ENCODE peak calls at places on chromosomes 16 and 17, in five cellular contexts. Y is mesenchymal stem cell, A is PC-9, B is IMR-90, N is astrocyte. D is an unnamed sample.

GRCh38 chr16:86585821-86586611 is 7.7 kb downstream of the FOXL1 start:
- DNase-seq in Y (peak; percentile 83), A (no peak), B (peak; percentile 93), N (peak; percentile 90), D (peak; percentile 93)

GRCh38 chr17:64718058-64718457 is 56.0 kb upstream of the SMURF2 start:
- DNase-seq in Y (no peak), A (no peak), B (no peak), N (no peak), D (no peak)

GRCh38 chr17:46121841-46122485 is 71.3 kb downstream of the KANSL1 start:
- DNase-seq in Y (no peak), A (no peak), B (no peak), N (no peak), D (no peak)

GRCh38 chr17:58056476-58056875 is 26.7 kb upstream of the DYNLL2 start:
- DNase-seq in Y (no peak), A (no peak), B (no peak), N (no peak), D (no peak)

GRCh38 chr17:2796164-2797140 is at the start of gene RAP1GAP2:
- DNase-seq in Y (no peak), A (peak; percentile 37), B (no peak), N (no peak), D (peak; percentile 54)

GRCh38 chr17:82843904-82844640 is 4.2 kb upstream of the ZNF750 start:
- DNase-seq in Y (no peak), A (no peak), B (no peak), N (no peak), D (peak; percentile 19)

GRCh38 chr17:71975331-71975801 is 145.5 kb upstream of the SOX9 start:
- DNase-seq in Y (no peak), A (peak; percentile 30), B (peak; percentile 42), N (peak; percentile 30), D (peak; percentile 68)

GRCh38 chr17:50684612-50685333 is 22.9 kb downstream of the ANKRD40 start:
- DNase-seq in Y (no peak), A (peak; percentile 65), B (no peak), N (no peak), D (no peak)

GRCh38 chr17:45749831-45750335 is 34.2 kb upstream of the CRHR1 start:
- DNase-seq in Y (no peak), A (no peak), B (no peak), N (no peak), D (no peak)

GRCh38 chr16:83159049-83159448 is 532.3 kb downstream of the CDH13 start:
- DNase-seq in Y (no peak), A (no peak), B (no peak), N (no peak), D (peak; percentile 58)

GRCh38 chr17:46194393-46195216 is 1.4 kb upstream of the KANSL1 start:
- DNase-seq in Y (peak; percentile 77), A (no peak), B (peak; percentile 59), N (no peak), D (peak; percentile 68)

GRCh38 chr16:20675488-20676267 is 21.8 kb downstream of the ACSM1 start:
- DNase-seq in Y (no peak), A (peak; percentile 76), B (no peak), N (no peak), D (no peak)

GRCh38 chr17:66638707-66639479 is 196.0 kb upstream of the CACNG5 start:
- DNase-seq in Y (no peak), A (no peak), B (no peak), N (no peak), D (no peak)

GRCh38 chr17:39152134-39152884 is 872 bp upstream of the PLXDC1 start:
- DNase-seq in Y (no peak), A (no peak), B (no peak), N (no peak), D (peak; percentile 43)

GRCh38 chr17:63086483-63087185 is 120.6 kb downstream of the TANC2 start:
- DNase-seq in Y (no peak), A (no peak), B (no peak), N (peak; percentile 22), D (no peak)

GRCh38 chr17:17712268-17712924 is 31.1 kb downstream of the RAI1 start:
- DNase-seq in Y (peak; percentile 100), A (peak; percentile 49), B (peak; percentile 97), N (peak; percentile 84), D (peak; percentile 92)

GRCh38 chr16:4376126-4376819 is 4.6 kb downstream of the VASN start:
- DNase-seq in Y (no peak), A (peak; percentile 93), B (peak; percentile 84), N (peak; percentile 78), D (peak; percentile 99)

GRCh38 chr17:67675481-67675880 is 42.3 kb upstream of the NOL11 start:
- DNase-seq in Y (no peak), A (no peak), B (no peak), N (no peak), D (no peak)

GRCh38 chr17:17780941-17781590 is 55.7 kb downstream of the SREBF1 start:
- DNase-seq in Y (peak; percentile 84), A (peak; percentile 72), B (peak; percentile 65), N (peak; percentile 77), D (no peak)

GRCh38 chr16:30896203-30896889 is at the start of gene CTF1:
- DNase-seq in Y (peak; percentile 90), A (peak; percentile 90), B (peak; percentile 89), N (peak; percentile 79), D (peak; percentile 97)

GRCh38 chr16:73703891-73704290 is 592.7 kb upstream of the PSMD7 start:
- DNase-seq in Y (no peak), A (no peak), B (no peak), N (no peak), D (no peak)

GRCh38 chr17:68197091-68197996 is 50.5 kb upstream of the AMZ2 start:
- DNase-seq in Y (no peak), A (peak; percentile 33), B (no peak), N (no peak), D (peak; percentile 88)

GRCh38 chr16:85285681-85286065 is 173.4 kb upstream of the CIBAR2 start:
- DNase-seq in Y (no peak), A (no peak), B (no peak), N (no peak), D (no peak)
- H2AFZ ChIP-seq in Y (no peak overlapping the region), A (no peak overlapping the region), B (peak overlapping the region; percentile 25), N (no peak overlapping the region), D (peak overlapping the region; percentile 29)

DNA sequence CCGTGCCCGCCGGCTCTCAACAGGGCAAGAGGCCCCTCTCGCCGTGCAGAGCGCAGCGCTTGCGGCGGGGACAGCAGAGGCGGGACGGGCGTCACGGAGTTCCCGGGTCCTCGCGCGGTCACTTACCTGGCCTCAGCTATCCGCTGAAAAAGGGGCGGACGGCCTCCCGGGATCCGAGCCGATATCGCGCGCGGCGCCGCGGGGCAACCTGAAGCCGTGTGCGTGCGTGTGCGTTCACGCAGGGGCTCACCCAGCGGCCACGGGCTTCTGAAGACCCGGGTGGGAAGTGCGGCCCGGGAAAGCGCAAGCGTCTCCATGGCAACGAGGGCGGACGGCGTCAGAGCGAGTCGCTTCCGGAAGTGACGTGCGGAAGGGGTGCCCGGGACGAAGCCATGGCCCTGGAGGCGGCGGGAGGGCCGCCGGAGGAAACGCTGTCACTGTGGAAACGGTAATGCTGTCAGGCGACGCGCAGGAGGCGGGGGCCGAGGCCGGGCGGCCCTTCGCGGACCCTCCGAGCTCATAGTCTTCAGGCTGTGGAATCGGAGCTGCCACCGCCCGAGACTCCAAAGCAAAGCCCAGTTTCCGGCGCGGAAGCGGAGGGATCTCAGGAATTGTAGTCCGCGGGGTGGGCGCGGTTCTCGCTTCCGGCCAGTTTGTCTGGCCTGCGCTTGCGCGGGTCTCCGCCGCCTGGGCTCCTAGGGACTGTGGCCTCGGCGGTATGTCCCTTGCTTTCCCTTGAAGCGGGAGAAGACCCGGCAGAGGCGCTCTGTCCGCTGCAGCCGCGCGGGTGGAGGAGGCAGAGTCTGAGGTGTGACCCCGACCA is at the start of gene ENDOV:
- DNase-seq in Y (peak; percentile 96), A (peak; percentile 88), B (peak; percentile 91), N (peak; percentile 92), D (peak; percentile 100)
- H2AFZ ChIP-seq in Y (peak within 1 kb of the TSS; percentile 91), A (peak within 1 kb of the TSS; percentile 96), B (peak within 1 kb of the TSS; percentile 99), N (peak within 1 kb of the TSS; percentile 97), D (peak within 1 kb of the TSS; percentile 97)

GRCh38 chr16:681746-682427 is 1.7 kb downstream of the STUB1 start:
- DNase-seq in Y (no peak), A (no peak), B (no peak), N (peak; percentile 16), D (no peak)

GRCh38 chr16:679808-680624 is at the start of gene STUB1:
- DNase-seq in Y (peak; percentile 90), A (peak; percentile 94), B (peak; percentile 80), N (peak; percentile 67), D (peak; percentile 99)

GRCh38 chr16:680967-681745 is 946 bp downstream of the STUB1 start:
- DNase-seq in Y (peak; percentile 58), A (no peak), B (peak; percentile 49), N (peak; percentile 37), D (peak; percentile 96)

GRCh38 chr16:678858-679807 is 1.1 kb upstream of the STUB1 start:
- DNase-seq in Y (peak; percentile 67), A (peak; percentile 72), B (peak; percentile 30), N (peak; percentile 21), D (peak; percentile 92)

DNA sequence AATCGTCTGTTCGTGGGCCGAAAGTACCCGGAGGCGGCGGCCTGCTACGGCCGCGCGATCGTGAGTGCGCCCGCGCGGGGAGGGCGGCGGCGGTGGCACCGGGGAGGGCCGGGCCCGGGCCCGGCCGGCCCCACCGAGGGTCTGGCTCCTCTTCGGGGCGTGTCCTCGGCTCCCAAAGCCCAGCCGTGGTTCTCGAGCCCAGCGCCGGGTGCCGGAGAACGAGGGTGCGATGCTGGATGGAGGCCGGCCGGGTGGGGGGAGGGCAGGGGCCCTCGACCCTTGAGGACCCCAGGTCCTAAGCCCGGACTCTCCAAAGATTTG is 375 bp downstream of the STUB1 start:
- DNase-seq in Y (no peak), A (no peak), B (no peak), N (no peak), D (no peak)
- H2AFZ ChIP-seq in Y (no peak overlapping the region), A (no peak overlapping the region), B (peak overlapping the region; percentile 93), N (peak overlapping the region; percentile 93), D (no peak overlapping the region)

DNA sequence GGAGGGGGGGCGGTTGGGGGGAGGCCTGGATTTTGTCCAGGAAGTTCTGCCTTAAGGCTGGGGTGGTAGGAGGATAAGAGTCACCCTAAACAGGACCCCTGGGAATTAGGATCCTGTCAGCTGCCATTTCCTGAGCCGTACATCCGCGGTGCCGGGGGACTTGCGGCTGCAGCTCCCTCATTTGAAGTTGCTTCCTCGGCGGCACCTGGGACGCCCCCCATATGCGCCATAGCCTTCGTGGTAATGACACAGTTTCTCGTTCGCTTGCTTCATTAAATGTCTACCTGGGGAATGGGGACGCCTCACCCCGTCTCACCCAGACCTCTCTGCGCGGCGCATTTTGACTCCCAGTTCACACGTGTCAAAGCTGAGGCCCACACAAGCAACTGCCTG is 55.1 kb upstream of the PABPN1L start:
- DNase-seq in Y (no peak), A (no peak), B (no peak), N (no peak), D (no peak)
- H2AFZ ChIP-seq in Y (no peak overlapping the region), A (no peak overlapping the region), B (no peak overlapping the region), N (no peak overlapping the region), D (no peak overlapping the region)

GRCh38 chr16:67561824-67562525 is 351 bp upstream of the CTCF start:
- DNase-seq in Y (peak; percentile 97), A (peak; percentile 97), B (peak; percentile 95), N (peak; percentile 88), D (peak; percentile 99)
- H2AFZ ChIP-seq in Y (peak overlapping the region; percentile 43), A (peak overlapping the region; percentile 78), B (peak overlapping the region; percentile 98), N (peak overlapping the region; percentile 95), D (peak overlapping the region; percentile 95)

D was measured in osteoblast.